ENCODE peak calls at places on chromosomes 13 and 19, in four cellular contexts. A is HCEC 1CT; S is activated CD8-positive, alpha-beta T cell treated with anti-CD3 and anti-CD28 coated beads, Interleukin-2, amount 10 ng/mL, durations not matched to agents 7 days and 5 days; G is ELF-1. U is an unnamed sample.

GRCh38 chr13:27481766-27482165 is 31.4 kb upstream of the MTIF3 start:
- DNase-seq in A (peak), S (peak), G (peak), U (peak)

GRCh38 chr13:45674908-45675307 is 27.2 kb upstream of the CBY2 start:
- DNase-seq in A (peak), S (no peak), G (no peak), U (no peak)

GRCh38 chr13:82636119-82636518 is 1246.2 kb downstream of the SLITRK1 start:
- DNase-seq in A (peak), S (no peak), G (no peak), U (peak)

GRCh38 chr19:30107351-30107750 is 165.3 kb downstream of the URI1 start:
- DNase-seq in A (no peak), S (no peak), G (no peak), U (no peak)

GRCh38 chr13:107441279-107441678 is 774.1 kb downstream of the LIG4 start:
- DNase-seq in A (peak), S (no peak), G (no peak), U (no peak)

GRCh38 chr13:21138561-21138960 is 37.8 kb downstream of the SKA3 start:
- DNase-seq in A (no peak), S (no peak), G (no peak), U (no peak)

GRCh38 chr19:45400192-45400591 is 4.7 kb downstream of the PPP1R13L start:
- DNase-seq in A (no peak), S (no peak), G (no peak), U (no peak)

GRCh38 chr19:32230441-32230840 is 115.0 kb upstream of the ZNF507 start:
- DNase-seq in A (no peak), S (no peak), G (no peak), U (no peak)

GRCh38 chr13:101979825-101980224 is 422.0 kb downstream of the FGF14 start:
- DNase-seq in A (no peak), S (no peak), G (no peak), U (no peak)

GRCh38 chr13:33271759-33272158 is 13.8 kb downstream of the STARD13 start:
- DNase-seq in A (peak), S (no peak), G (no peak), U (no peak)

GRCh38 chr19:862529-863304 is 3.3 kb downstream of the CFD start:
- DNase-seq in A (no peak), S (peak), G (peak), U (peak)

GRCh38 chr19:17215125-17215971 is at the start of gene USE1:
- DNase-seq in A (peak), S (peak), G (peak), U (peak)

GRCh38 chr19:10224337-10224736 is 6.8 kb downstream of the S1PR2 start:
- DNase-seq in A (no peak), S (no peak), G (no peak), U (no peak)

GRCh38 chr13:55553736-55554135 is 1587.0 kb upstream of the PRR20A start:
- DNase-seq in A (no peak), S (no peak), G (no peak), U (no peak)

GRCh38 chr13:46179576-46180368 is 2.2 kb downstream of the LCP1 start:
- DNase-seq in A (no peak), S (peak), G (no peak), U (peak)

GRCh38 chr13:50894042-50894441 is 15.5 kb upstream of the RNASEH2B start:
- DNase-seq in A (no peak), S (no peak), G (no peak), U (no peak)

GRCh38 chr19:15640294-15640903 is at the start of gene CYP4F3:
- DNase-seq in A (no peak), S (no peak), G (no peak), U (peak)

GRCh38 chr13:90308249-90308648 is 1039.2 kb upstream of the MIR17HG start:
- DNase-seq in A (no peak), S (no peak), G (no peak), U (no peak)

GRCh38 chr13:93345642-93346220 is 119.1 kb downstream of the GPC6 start:
- DNase-seq in A (no peak), S (no peak), G (no peak), U (no peak)

GRCh38 chr19:14091885-14092462 is 1.4 kb upstream of the SAMD1 start:
- DNase-seq in A (no peak), S (peak), G (no peak), U (no peak)

GRCh38 chr19:20247016-20247683 is 80.1 kb downstream of the ZNF486 start:
- DNase-seq in A (no peak), S (peak), G (peak), U (peak)

GRCh38 chr19:17757125-17757524 is 5.8 kb downstream of the FCHO1 start:
- DNase-seq in A (peak), S (no peak), G (no peak), U (no peak)

GRCh38 chr19:17985037-17985818 is 18.3 kb downstream of the KCNN1 start:
- DNase-seq in A (no peak), S (no peak), G (no peak), U (no peak)

U was measured in OCI-M1.